ENCODE peak calls at places on chromosomes 12 and 14, in four cellular contexts. G, Y, V and R are unnamed samples.

GRCh38 chr12:69880566-69880965 is 55.5 kb downstream of the MYRFL start:
- DNase-seq in G (no peak), Y (no peak), V (no peak), R (peak)

GRCh38 chr12:53051058-53051880 is 1.4 kb downstream of the TNS2 start:
- DNase-seq in G (peak), Y (no peak), V (no peak), R (no peak)

GRCh38 chr14:35342160-35343010 is 50.2 kb downstream of the PSMA6 start:
- DNase-seq in G (peak), Y (no peak), V (no peak), R (no peak)

GRCh38 chr12:50205648-50206047 is 38.5 kb upstream of the CERS5 start:
- DNase-seq in G (no peak), Y (no peak), V (no peak), R (no peak)

GRCh38 chr12:53200458-53201169 is 6.4 kb downstream of the ITGB7 start:
- DNase-seq in G (no peak), Y (peak), V (peak), R (no peak)

GRCh38 chr12:46489951-46490388 is 117.4 kb upstream of the SLC38A2 start:
- DNase-seq in G (no peak), Y (no peak), V (no peak), R (no peak)

GRCh38 chr12:4562034-4562657 is at the start of gene DYRK4:
- DNase-seq in G (peak), Y (no peak), V (no peak), R (no peak)

GRCh38 chr12:121117226-121117777 is 15.4 kb upstream of the P2RX7 start:
- DNase-seq in G (no peak), Y (no peak), V (no peak), R (no peak)